ENCODE peak calls at places on chromosomes 6 and 20, in seven cellular contexts. H is mucosa of descending colon, W is COR-L47, F is DMS 273 treated with DMSO at 0.1 percent for 48 hours, Q is brain microvascular endothelial cell, X is astrocyte of the cerebellum, C is NCI-H460. D is an unnamed sample.

GRCh38 chr20:51525241-51526104 is 17.0 kb downstream of the NFATC2 start:
- DNase-seq in H (no peak), W (no peak), F (no peak), Q (no peak), X (no peak), C (no peak), D (no peak)

GRCh38 chr6:109867970-109868358 is 110.1 kb upstream of the GPR6 start:
- DNase-seq in H (no peak), W (no peak), F (no peak), Q (no peak), X (peak), C (no peak), D (no peak)

GRCh38 chr6:40395066-40395697 is 192.0 kb downstream of the LRFN2 start:
- DNase-seq in H (no peak), W (no peak), F (no peak), Q (no peak), X (no peak), C (no peak), D (peak)

GRCh38 chr6:44126320-44127149 is 717 bp downstream of the MRPL14 start:
- DNase-seq in H (peak), W (no peak), F (no peak), Q (peak), X (peak), C (no peak), D (peak)

GRCh38 chr20:41408986-41409385 is 42.4 kb upstream of the EMILIN3 start:
- DNase-seq in H (no peak), W (peak), F (peak), Q (no peak), X (no peak), C (no peak), D (no peak)

GRCh38 chr6:25959890-25960531 is 2.6 kb upstream of the TRIM38 start:
- DNase-seq in H (no peak), W (no peak), F (no peak), Q (peak), X (no peak), C (no peak), D (no peak)

GRCh38 chr6:108735991-108736345 is 112.3 kb upstream of the ARMC2 start:
- DNase-seq in H (no peak), W (no peak), F (no peak), Q (no peak), X (no peak), C (no peak), D (no peak)

GRCh38 chr6:147131728-147132127 is 72.5 kb upstream of the STXBP5 start:
- DNase-seq in H (no peak), W (no peak), F (no peak), Q (peak), X (no peak), C (no peak), D (no peak)

GRCh38 chr6:11538049-11538798 is 675 bp downstream of the TMEM170B start:
- DNase-seq in H (peak), W (peak), F (no peak), Q (no peak), X (no peak), C (no peak), D (peak)

GRCh38 chr6:113630738-113631535 is 226.2 kb upstream of the MARCKS start:
- DNase-seq in H (peak), W (no peak), F (no peak), Q (peak), X (no peak), C (no peak), D (no peak)

GRCh38 chr6:7696061-7696460 is 29.8 kb upstream of the BMP6 start:
- DNase-seq in H (no peak), W (no peak), F (no peak), Q (no peak), X (no peak), C (no peak), D (no peak)

GRCh38 chr6:17600527-17601388 is 656 bp downstream of the FAM8A1 start:
- DNase-seq in H (peak), W (peak), F (no peak), Q (peak), X (no peak), C (no peak), D (peak)

GRCh38 chr6:157885211-157885788 is 62.3 kb downstream of the SNX9 start:
- DNase-seq in H (no peak), W (no peak), F (no peak), Q (no peak), X (no peak), C (no peak), D (no peak)

GRCh38 chr6:137904822-137905617 is 38.0 kb downstream of the TNFAIP3 start:
- DNase-seq in H (no peak), W (no peak), F (no peak), Q (no peak), X (no peak), C (no peak), D (peak)

GRCh38 chr6:42791706-42792320 is 10.0 kb downstream of the BICRAL start:
- DNase-seq in H (no peak), W (peak), F (no peak), Q (no peak), X (no peak), C (no peak), D (no peak)

GRCh38 chr20:347640-348484 is 951 bp downstream of the NRSN2 start:
- DNase-seq in H (peak), W (peak), F (peak), Q (peak), X (peak), C (peak), D (peak)

GRCh38 chr6:50272611-50273010 is 222.9 kb upstream of the DEFB112 start:
- DNase-seq in H (no peak), W (no peak), F (no peak), Q (no peak), X (no peak), C (no peak), D (no peak)

GRCh38 chr6:30613251-30614043 is 3.6 kb downstream of the PPP1R10 start:
- DNase-seq in H (no peak), W (no peak), F (no peak), Q (no peak), X (no peak), C (no peak), D (no peak)

GRCh38 chr6:101429291-101429690 is 35.8 kb downstream of the GRIK2 start:
- DNase-seq in H (no peak), W (no peak), F (no peak), Q (peak), X (no peak), C (no peak), D (no peak)

GRCh38 chr6:82617648-82618047 is 254.0 kb downstream of the TPBG start:
- DNase-seq in H (no peak), W (no peak), F (no peak), Q (no peak), X (no peak), C (no peak), D (no peak)

GRCh38 chr20:10476319-10476724 is 41.2 kb downstream of the SLX4IP start:
- DNase-seq in H (no peak), W (no peak), F (no peak), Q (no peak), X (no peak), C (no peak), D (no peak)

GRCh38 chr20:43358811-43359210 is 98.9 kb upstream of the SRSF6 start:
- DNase-seq in H (no peak), W (no peak), F (no peak), Q (no peak), X (no peak), C (no peak), D (no peak)

GRCh38 chr6:92586236-92586977 is 833.0 kb downstream of the EPHA7 start:
- DNase-seq in H (no peak), W (no peak), F (no peak), Q (no peak), X (no peak), C (no peak), D (no peak)

GRCh38 chr20:41424025-41424424 is 57.4 kb upstream of the EMILIN3 start:
- DNase-seq in H (no peak), W (no peak), F (no peak), Q (no peak), X (no peak), C (no peak), D (no peak)

GRCh38 chr6:33885121-33886057 is 81.6 kb upstream of the MLN start:
- DNase-seq in H (no peak), W (no peak), F (no peak), Q (peak), X (no peak), C (peak), D (no peak)

GRCh38 chr6:52515219-52515960 is 61.5 kb downstream of the TRAM2 start:
- DNase-seq in H (no peak), W (no peak), F (no peak), Q (no peak), X (no peak), C (no peak), D (no peak)

GRCh38 chr6:105817961-105818360 is 268.2 kb upstream of the PRDM1 start:
- DNase-seq in H (no peak), W (no peak), F (no peak), Q (no peak), X (no peak), C (no peak), D (no peak)

GRCh38 chr6:5125152-5126006 is 40.2 kb downstream of the PPP1R3G start:
- DNase-seq in H (no peak), W (no peak), F (no peak), Q (peak), X (no peak), C (no peak), D (no peak)

GRCh38 chr6:46221221-46221793 is 50.5 kb upstream of the ENPP5 start:
- DNase-seq in H (no peak), W (peak), F (no peak), Q (peak), X (peak), C (peak), D (no peak)

GRCh38 chr6:71079707-71080106 is 122.8 kb upstream of the B3GAT2 start:
- DNase-seq in H (no peak), W (no peak), F (no peak), Q (no peak), X (no peak), C (no peak), D (no peak)

GRCh38 chr6:21220271-21220987 is 373.1 kb upstream of the SOX4 start:
- DNase-seq in H (no peak), W (no peak), F (no peak), Q (no peak), X (no peak), C (no peak), D (no peak)

GRCh38 chr6:141484726-141485125 is 648.0 kb upstream of the GJE1 start:
- DNase-seq in H (no peak), W (no peak), F (no peak), Q (no peak), X (no peak), C (no peak), D (no peak)

GRCh38 chr20:16806886-16807285 is 58.7 kb downstream of the OTOR start:
- DNase-seq in H (no peak), W (no peak), F (no peak), Q (peak), X (no peak), C (no peak), D (no peak)

GRCh38 chr6:43076093-43076927 is at the start of gene PTK7:
- DNase-seq in H (no peak), W (peak), F (no peak), Q (peak), X (no peak), C (no peak), D (peak)

GRCh38 chr20:54173653-54174451 is at the start of gene CYP24A1:
- DNase-seq in H (no peak), W (no peak), F (no peak), Q (no peak), X (no peak), C (no peak), D (no peak)

D was measured in pancreas.